ENCODE peak calls at places on chromosome 15, in ten cellular contexts. U is neuronal stem cell, M is endothelial cell of umbilical vein, N is GM23248, G is OCI-LY7, E is pancreas, B is cardiac muscle cell, R is upper lobe of left lung, S is GM12878, Q is left lung. W is an unnamed sample.
A peak's percentile ranks its signal among the peaks of the same experiment; 100 is the strongest.

GRCh38 chr15:90883971-90884718 is at the start of gene FES:
- DNase-seq in U (peak; percentile 40), M (peak; percentile 76), N (peak; percentile 53), G (no peak), E (peak; percentile 86), B (peak; percentile 60), R (peak; percentile 93), S (no peak), Q (peak; percentile 97), W (no peak)

GRCh38 chr15:35038655-35039534 is 46.2 kb downstream of the NANOGP8 start:
- DNase-seq in U (no peak), M (no peak), N (peak; percentile 74), G (no peak), E (no peak), B (no peak), R (no peak), S (no peak), Q (no peak), W (no peak)

GRCh38 chr15:69014454-69014853 is at the start of gene NOX5:
- DNase-seq in U (no peak), M (no peak), N (peak; percentile 92), G (no peak), E (no peak), B (no peak), R (no peak), S (no peak), Q (no peak), W (no peak)

GRCh38 chr15:87562203-87562602 is 694.3 kb downstream of the NTRK3 start:
- DNase-seq in U (no peak), M (no peak), N (no peak), G (no peak), E (no peak), B (no peak), R (no peak), S (no peak), Q (no peak), W (no peak)

GRCh38 chr15:92921215-92922131 is 21.3 kb downstream of the CHD2 start:
- DNase-seq in U (no peak), M (peak; percentile 67), N (peak; percentile 85), G (no peak), E (no peak), B (no peak), R (no peak), S (no peak), Q (no peak), W (no peak)

GRCh38 chr15:28984421-28985375 is 98.9 kb downstream of the APBA2 start:
- DNase-seq in U (peak; percentile 50), M (no peak), N (peak; percentile 9), G (no peak), E (no peak), B (peak; percentile 71), R (peak; percentile 48), S (no peak), Q (peak; percentile 39), W (no peak)

GRCh38 chr15:36693644-36694043 is 114.2 kb downstream of the CDIN1 start:
- DNase-seq in U (no peak), M (no peak), N (no peak), G (no peak), E (no peak), B (no peak), R (no peak), S (no peak), Q (no peak), W (no peak)

GRCh38 chr15:61155741-61156700 is 73.1 kb downstream of the RORA start:
- DNase-seq in U (no peak), M (no peak), N (peak; percentile 77), G (no peak), E (no peak), B (no peak), R (no peak), S (no peak), Q (no peak), W (no peak)

GRCh38 chr15:46280753-46281521 is 646.1 kb downstream of the SQOR start:
- DNase-seq in U (no peak), M (peak; percentile 61), N (no peak), G (peak; percentile 1), E (no peak), B (peak; percentile 42), R (no peak), S (no peak), Q (no peak), W (no peak)

GRCh38 chr15:59174846-59175831 is 31.5 kb upstream of the LDHAL6B start:
- DNase-seq in U (peak; percentile 45), M (peak; percentile 75), N (peak; percentile 90), G (peak; percentile 71), E (no peak), B (peak; percentile 72), R (no peak), S (no peak), Q (no peak), W (no peak)

GRCh38 chr15:52463638-52464037 is 65.0 kb downstream of the MYO5A start:
- DNase-seq in U (no peak), M (peak; percentile 84), N (peak; percentile 38), G (peak; percentile 69), E (no peak), B (no peak), R (no peak), S (no peak), Q (no peak), W (peak; percentile 29)

GRCh38 chr15:42921049-42921731 is 612 bp upstream of the TTBK2 start:
- DNase-seq in U (peak; percentile 12), M (peak; percentile 45), N (peak; percentile 67), G (peak; percentile 40), E (peak; percentile 50), B (no peak), R (no peak), S (no peak), Q (no peak), W (peak; percentile 17)

GRCh38 chr15:51090753-51091152 is 4.0 kb downstream of the TNFAIP8L3 start:
- DNase-seq in U (no peak), M (no peak), N (no peak), G (no peak), E (no peak), B (no peak), R (no peak), S (no peak), Q (no peak), W (no peak)

GRCh38 chr15:32706704-32707103 is 11.1 kb upstream of the GREM1 start:
- DNase-seq in U (no peak), M (no peak), N (peak; percentile 82), G (no peak), E (no peak), B (no peak), R (no peak), S (no peak), Q (no peak), W (no peak)

DNA sequence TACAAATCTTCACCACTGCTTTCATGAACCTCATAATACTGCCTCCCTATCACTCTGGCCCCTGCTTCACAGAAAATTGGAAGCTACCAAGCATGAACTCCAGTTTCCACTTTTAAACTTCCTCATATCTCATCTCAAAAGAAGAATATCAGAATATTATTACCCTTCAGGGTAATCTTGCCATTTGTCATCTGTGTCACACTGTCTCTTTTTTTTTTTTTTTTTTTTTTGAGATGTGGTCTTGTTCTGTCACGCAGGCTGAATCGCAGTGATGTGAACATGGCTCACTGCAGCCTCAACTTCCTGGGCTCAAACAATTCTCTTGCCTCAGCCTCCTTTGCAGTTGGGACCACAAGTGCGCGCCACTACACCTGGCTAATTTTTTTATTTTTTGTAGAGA is 80.4 kb upstream of the TCF12 start:
- DNase-seq in U (no peak), M (no peak), N (no peak), G (peak; percentile 31), E (no peak), B (no peak), R (no peak), S (no peak), Q (no peak), W (no peak)
- H3K4me1 ChIP-seq in U (peaks cover 9% of the 10 kb centered on the region), M (no peaks in the 10 kb centered on the region), N (peaks cover 18% of the 10 kb centered on the region), G (peaks cover 17% of the 10 kb centered on the region), E (no peaks in the 10 kb centered on the region), B (no peaks in the 10 kb centered on the region), R (no peaks in the 10 kb centered on the region), S (peaks cover 11% of the 10 kb centered on the region), Q (no peaks in the 10 kb centered on the region), W (no peaks in the 10 kb centered on the region)

GRCh38 chr15:63612300-63612699 is 15.1 kb downstream of the FBXL22 start:
- DNase-seq in U (no peak), M (no peak), N (no peak), G (no peak), E (no peak), B (no peak), R (peak; percentile 50), S (no peak), Q (no peak), W (no peak)
- H3K4me3 ChIP-seq in U (no peak overlapping the region), M (no peak overlapping the region), N (no peak overlapping the region), G (no peak overlapping the region), E (no peak overlapping the region), B (no peak overlapping the region), R (no peak overlapping the region), S (no peak overlapping the region), Q (no peak overlapping the region), W (no peak overlapping the region)

DNA sequence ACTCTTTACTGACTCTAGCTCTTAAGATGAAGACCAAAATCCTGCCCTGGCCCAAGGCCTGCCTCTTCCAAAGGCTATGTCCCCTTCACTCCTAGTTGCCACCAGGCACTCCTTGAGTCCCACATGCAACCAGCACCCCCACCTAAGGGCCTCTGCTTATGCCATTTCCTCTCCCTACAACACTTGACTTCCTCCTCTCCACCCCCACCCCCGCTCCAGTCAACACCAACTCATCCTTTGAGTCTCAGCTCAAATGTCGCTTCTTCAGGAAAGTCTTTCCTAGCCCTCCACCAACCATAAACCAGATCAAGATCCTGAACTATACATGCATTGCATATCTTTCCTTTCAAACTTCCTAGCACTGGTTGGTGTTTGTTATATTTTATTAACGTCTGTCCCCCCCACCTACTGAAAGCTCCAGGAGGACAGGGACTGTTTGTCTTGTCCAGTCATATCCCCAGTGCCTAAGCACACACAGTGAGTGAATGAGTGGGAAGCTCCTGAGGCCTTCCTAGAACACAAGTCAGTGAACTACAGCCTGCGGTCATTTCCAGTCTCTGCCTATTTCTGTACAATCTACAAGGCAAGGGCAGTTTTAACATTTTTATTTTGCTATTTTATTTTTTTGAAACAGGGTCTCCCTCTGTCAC is 7.3 kb downstream of the TBC1D2B start:
- DNase-seq in U (no peak), M (peak; percentile 35), N (no peak), G (peak; percentile 53), E (no peak), B (no peak), R (no peak), S (no peak), Q (peak; percentile 65), W (peak; percentile 31)
- H3K4me1 ChIP-seq in U (peaks cover 14% of the 10 kb centered on the region), M (peaks cover 61% of the 10 kb centered on the region), N (peaks cover 87% of the 10 kb centered on the region), G (peaks cover 70% of the 10 kb centered on the region), E (peaks cover 43% of the 10 kb centered on the region), B (no peaks in the 10 kb centered on the region), R (peaks cover 96% of the 10 kb centered on the region), S (peaks cover 47% of the 10 kb centered on the region), Q (peaks cover 98% of the 10 kb centered on the region), W (peaks cover 86% of the 10 kb centered on the region)

DNA sequence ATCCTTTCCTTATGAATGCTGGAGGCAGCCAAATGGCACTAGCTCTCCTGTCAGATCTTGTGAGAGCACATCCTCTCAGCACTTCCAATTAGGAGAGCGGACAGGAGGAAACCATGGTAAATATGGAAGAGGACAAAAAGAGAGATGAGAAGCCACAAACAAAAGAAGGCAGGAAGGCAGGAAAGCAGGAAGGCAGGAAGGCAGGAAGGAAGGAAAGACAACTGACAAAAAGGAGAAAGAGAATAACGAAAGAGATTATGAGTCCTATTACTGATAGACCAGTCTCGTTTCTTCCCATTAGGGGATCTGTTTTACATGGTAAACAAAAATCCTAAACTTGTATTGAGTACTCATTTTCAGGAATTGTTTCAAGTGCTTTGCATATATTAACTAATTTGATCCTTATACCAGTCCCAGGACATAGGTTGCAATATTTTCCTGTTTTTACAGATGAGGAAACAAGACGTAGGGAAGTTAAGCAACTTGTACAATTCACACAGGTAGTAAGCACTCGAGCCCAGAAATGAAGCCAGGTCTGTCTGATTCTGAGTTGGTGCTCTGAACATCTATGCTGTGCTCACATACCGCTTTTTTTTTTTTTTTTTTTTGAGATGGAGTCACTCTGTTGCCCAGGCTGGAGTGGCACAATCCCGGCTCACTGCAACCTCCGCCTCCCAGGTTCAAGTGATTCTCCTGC is 4.2 kb downstream of the BCL2A1 start:
- DNase-seq in U (no peak), M (no peak), N (no peak), G (no peak), E (no peak), B (no peak), R (no peak), S (no peak), Q (no peak), W (no peak)
- H3K4me3 ChIP-seq in U (no peak overlapping the region), M (no peak overlapping the region), N (no peak overlapping the region), G (no peak overlapping the region), E (no peak overlapping the region), B (no peak overlapping the region), R (no peak overlapping the region), S (peak overlapping the region; percentile 70), Q (peak overlapping the region; percentile 41), W (peak overlapping the region; percentile 62)